ENCODE peak calls at places on chromosomes 5 and 9, in eight cellular contexts. P, B, A, F, Z, I, O and S are unnamed samples.

GRCh38 chr5:90558344-90559192 is at the start of gene ADGRV1:
- DNase-seq in P (no peak), B (peak; percentile 58), A (peak; percentile 29), F (peak; percentile 31), Z (peak; percentile 94), I (no peak), O (peak; percentile 94), S (peak; percentile 5)

GRCh38 chr5:172102913-172103629 is 85.0 kb downstream of the STK10 start:
- DNase-seq in P (no peak), B (no peak), A (peak; percentile 98), F (no peak), Z (peak; percentile 46), I (peak; percentile 94), O (peak; percentile 78), S (peak; percentile 92)

GRCh38 chr9:133740891-133741290 is 2.7 kb upstream of the SARDH start:
- DNase-seq in P (no peak), B (no peak), A (no peak), F (no peak), Z (no peak), I (no peak), O (no peak), S (no peak)

GRCh38 chr5:54725391-54726280 is 208.1 kb downstream of the SNX18 start:
- DNase-seq in P (no peak), B (no peak), A (peak; percentile 67), F (no peak), Z (no peak), I (no peak), O (no peak), S (no peak)

GRCh38 chr9:98168952-98169488 is 23.4 kb downstream of the CORO2A start:
- DNase-seq in P (no peak), B (no peak), A (peak; percentile 68), F (peak; percentile 91), Z (peak; percentile 29), I (peak; percentile 10), O (peak; percentile 87), S (no peak)

GRCh38 chr5:172564187-172564586 is 76.9 kb upstream of the NEURL1B start:
- DNase-seq in P (no peak), B (no peak), A (no peak), F (no peak), Z (no peak), I (no peak), O (no peak), S (no peak)

GRCh38 chr5:95673076-95673475 is 9.7 kb downstream of the SPATA9 start:
- DNase-seq in P (no peak), B (no peak), A (peak; percentile 71), F (no peak), Z (no peak), I (peak; percentile 50), O (peak; percentile 24), S (no peak)

GRCh38 chr9:16275795-16276624 is 594.5 kb downstream of the BNC2 start:
- DNase-seq in P (no peak), B (peak; percentile 4), A (no peak), F (no peak), Z (no peak), I (no peak), O (no peak), S (no peak)

GRCh38 chr9:30575218-30575617 is 1809.2 kb upstream of the ACO1 start:
- DNase-seq in P (no peak), B (no peak), A (no peak), F (no peak), Z (no peak), I (no peak), O (no peak), S (no peak)

GRCh38 chr9:15491950-15492349 is 18.8 kb downstream of the PSIP1 start:
- DNase-seq in P (no peak), B (no peak), A (no peak), F (no peak), Z (no peak), I (no peak), O (no peak), S (no peak)

GRCh38 chr5:154090656-154091055 is 51.9 kb downstream of the MFAP3 start:
- DNase-seq in P (no peak), B (no peak), A (no peak), F (no peak), Z (no peak), I (no peak), O (no peak), S (no peak)

GRCh38 chr5:126920291-126920690 is 110.1 kb downstream of the MARCHF3 start:
- DNase-seq in P (no peak), B (no peak), A (peak; percentile 50), F (no peak), Z (no peak), I (no peak), O (no peak), S (no peak)

GRCh38 chr5:39618391-39618790 is 193.6 kb upstream of the DAB2 start:
- DNase-seq in P (no peak), B (no peak), A (no peak), F (no peak), Z (no peak), I (no peak), O (no peak), S (no peak)

GRCh38 chr5:20213803-20214202 is 225.8 kb upstream of the CDH18 start:
- DNase-seq in P (no peak), B (no peak), A (peak; percentile 36), F (no peak), Z (no peak), I (no peak), O (no peak), S (no peak)

GRCh38 chr5:139955616-139956283 is 87.3 kb downstream of the NRG2 start:
- DNase-seq in P (no peak), B (no peak), A (peak; percentile 4), F (peak; percentile 35), Z (no peak), I (no peak), O (no peak), S (no peak)

GRCh38 chr9:108682191-108682590 is 173.6 kb downstream of the ACTL7B start:
- DNase-seq in P (no peak), B (no peak), A (no peak), F (no peak), Z (no peak), I (no peak), O (no peak), S (no peak)

GRCh38 chr5:10540036-10540544 is 23.8 kb upstream of the ANKRD33B start:
- DNase-seq in P (no peak), B (no peak), A (no peak), F (no peak), Z (no peak), I (no peak), O (no peak), S (no peak)

GRCh38 chr5:149254506-149254905 is 17.2 kb upstream of the AFAP1L1 start:
- DNase-seq in P (no peak), B (no peak), A (no peak), F (no peak), Z (peak; percentile 47), I (peak; percentile 9), O (no peak), S (no peak)

GRCh38 chr9:118701985-118702384 is 667.2 kb downstream of the BRINP1 start:
- DNase-seq in P (no peak), B (no peak), A (no peak), F (no peak), Z (no peak), I (no peak), O (no peak), S (no peak)